ENCODE peak calls at places on chromosomes 5 and 9, in four cellular contexts. Q, A, K and G are unnamed samples. For H3K9me3, the result is how much of the 10 kb centered on the place peaks cover.

GRCh38 chr9:35962126-35962906 is 4.4 kb upstream of the OR2S2 start:
- DNase-seq in Q (peak), A (no peak), K (no peak), G (no peak)

GRCh38 chr5:149938791-149939358 is 5.7 kb downstream of the PDE6A start:
- DNase-seq in Q (peak), A (no peak), K (no peak), G (no peak)

GRCh38 chr9:138043411-138044345 is 166.1 kb downstream of the CACNA1B start:
- DNase-seq in Q (no peak), A (no peak), K (no peak), G (no peak)

GRCh38 chr9:38734831-38735230 is 14.9 kb upstream of the FAM240B start:
- DNase-seq in Q (no peak), A (no peak), K (no peak), G (no peak)

GRCh38 chr5:14675865-14676300 is 11.4 kb downstream of the OTULIN start:
- DNase-seq in Q (peak), A (no peak), K (no peak), G (no peak)

GRCh38 chr9:96758845-96759673 is 18.8 kb downstream of the ZNF510 start:
- DNase-seq in Q (peak), A (no peak), K (no peak), G (no peak)

GRCh38 chr9:109101810-109102209 is 17.9 kb downstream of the TMEM245 start:
- DNase-seq in Q (peak), A (no peak), K (no peak), G (no peak)

GRCh38 chr9:108439967-108440366 is 415.8 kb downstream of the ACTL7B start:
- DNase-seq in Q (peak), A (no peak), K (no peak), G (no peak)

GRCh38 chr9:112120471-112120925 is 54.6 kb downstream of the SUSD1 start:
- DNase-seq in Q (no peak), A (no peak), K (no peak), G (no peak)

GRCh38 chr5:108726446-108727091 is 21.1 kb upstream of the FER start:
- DNase-seq in Q (peak), A (no peak), K (no peak), G (no peak)

GRCh38 chr5:169295241-169295747 is 5.6 kb downstream of the SLIT3 start:
- DNase-seq in Q (no peak), A (no peak), K (no peak), G (no peak)

GRCh38 chr9:15543033-15543791 is 9.6 kb upstream of the CCDC171 start:
- DNase-seq in Q (peak), A (no peak), K (no peak), G (no peak)

GRCh38 chr5:140041099-140041491 is 2.0 kb downstream of the NRG2 start:
- DNase-seq in Q (no peak), A (no peak), K (no peak), G (no peak)

GRCh38 chr9:129604766-129605163 is 16.1 kb downstream of the C9orf50 start:
- DNase-seq in Q (no peak), A (no peak), K (no peak), G (no peak)

GRCh38 chr9:133063500-133064231 is 1.9 kb downstream of the CEL start:
- DNase-seq in Q (no peak), A (no peak), K (no peak), G (no peak)

GRCh38 chr5:3845249-3845648 is 249.6 kb downstream of the IRX1 start:
- DNase-seq in Q (no peak), A (no peak), K (no peak), G (no peak)

GRCh38 chr5:169244812-169245211 is 56.1 kb downstream of the SLIT3 start:
- DNase-seq in Q (no peak), A (no peak), K (no peak), G (no peak)

GRCh38 chr5:154740483-154740882 is 14.7 kb upstream of the LARP1 start:
- DNase-seq in Q (peak), A (no peak), K (no peak), G (no peak)

GRCh38 chr9:131099088-131099611 is 2.8 kb downstream of the AIF1L start:
- DNase-seq in Q (no peak), A (no peak), K (no peak), G (no peak)

GRCh38 chr5:130871346-130872086 is 293.5 kb downstream of the HINT1 start:
- DNase-seq in Q (peak), A (peak), K (peak), G (no peak)

GRCh38 chr9:111622626-111623025 is 8.5 kb upstream of the DNAJC25 start:
- DNase-seq in Q (peak), A (no peak), K (no peak), G (no peak)

GRCh38 chr5:94613583-94613982 is 4.8 kb downstream of the KIAA0825 start:
- DNase-seq in Q (peak), A (no peak), K (no peak), G (no peak)

GRCh38 chr9:76996700-76997099 is 22.8 kb upstream of the FOXB2 start:
- DNase-seq in Q (no peak), A (no peak), K (no peak), G (no peak)

GRCh38 chr5:115460476-115460875 is 84.1 kb downstream of the FEM1C start:
- DNase-seq in Q (peak), A (no peak), K (no peak), G (no peak)

GRCh38 chr5:73818357-73818756 is 192.4 kb downstream of the ARHGEF28 start:
- DNase-seq in Q (no peak), A (no peak), K (no peak), G (no peak)

GRCh38 chr5:142540774-142541466 is 145.0 kb downstream of the FGF1 start:
- DNase-seq in Q (peak), A (no peak), K (no peak), G (no peak)

GRCh38 chr9:124439086-124439485 is 11.2 kb upstream of the ADGRD2 start:
- DNase-seq in Q (no peak), A (no peak), K (no peak), G (no peak)

GRCh38 chr5:25641140-25641539 is 996.4 kb upstream of the CDH10 start:
- DNase-seq in Q (no peak), A (no peak), K (no peak), G (no peak)

GRCh38 chr9:120742951-120743416 is 28.7 kb upstream of the MEGF9 start:
- DNase-seq in Q (peak), A (no peak), K (no peak), G (no peak)

GRCh38 chr5:68845121-68845520 is 248.7 kb upstream of the SLC30A5 start:
- DNase-seq in Q (peak), A (no peak), K (no peak), G (no peak)

GRCh38 chr9:14806941-14807340 is 84.4 kb upstream of the CER1 start:
- DNase-seq in Q (peak), A (no peak), K (no peak), G (no peak)

DNA sequence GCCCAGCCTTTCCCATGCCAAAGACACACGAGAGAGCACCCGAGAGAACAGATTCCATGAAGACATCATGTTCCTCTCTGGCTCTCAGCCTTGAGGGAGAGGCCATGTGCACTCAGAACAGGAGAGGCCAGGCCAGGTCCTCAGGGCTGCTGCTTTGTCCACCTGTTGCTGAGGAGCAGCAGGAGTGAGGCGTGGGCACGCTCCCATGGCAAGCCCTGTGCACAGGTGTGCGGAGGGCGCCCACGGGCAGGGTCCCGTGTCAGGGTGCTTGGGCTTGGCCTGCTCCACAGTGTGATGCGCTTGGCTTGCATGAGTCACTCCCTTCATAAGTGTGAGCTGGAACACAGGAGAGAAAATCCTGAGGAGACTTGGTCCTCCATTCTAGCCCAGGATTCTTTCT is 27.4 kb downstream of the ZNF354A start:
- DNase-seq in Q (no peak), A (no peak), K (no peak), G (no peak)
- H3K9me3 ChIP-seq in Q (under half), A (under half), K (under half), G (under half)

GRCh38 chr5:98603456-98603855 is 170.0 kb upstream of the RGMB start:
- DNase-seq in Q (no peak), A (no peak), K (no peak), G (no peak)

GRCh38 chr5:98599016-98599415 is 174.4 kb upstream of the RGMB start:
- DNase-seq in Q (peak), A (no peak), K (no peak), G (no peak)

GRCh38 chr5:98604301-98604700 is 169.2 kb upstream of the RGMB start:
- DNase-seq in Q (no peak), A (no peak), K (no peak), G (no peak)

GRCh38 chr5:98605010-98605425 is 168.4 kb upstream of the RGMB start:
- DNase-seq in Q (no peak), A (no peak), K (no peak), G (no peak)

DNA sequence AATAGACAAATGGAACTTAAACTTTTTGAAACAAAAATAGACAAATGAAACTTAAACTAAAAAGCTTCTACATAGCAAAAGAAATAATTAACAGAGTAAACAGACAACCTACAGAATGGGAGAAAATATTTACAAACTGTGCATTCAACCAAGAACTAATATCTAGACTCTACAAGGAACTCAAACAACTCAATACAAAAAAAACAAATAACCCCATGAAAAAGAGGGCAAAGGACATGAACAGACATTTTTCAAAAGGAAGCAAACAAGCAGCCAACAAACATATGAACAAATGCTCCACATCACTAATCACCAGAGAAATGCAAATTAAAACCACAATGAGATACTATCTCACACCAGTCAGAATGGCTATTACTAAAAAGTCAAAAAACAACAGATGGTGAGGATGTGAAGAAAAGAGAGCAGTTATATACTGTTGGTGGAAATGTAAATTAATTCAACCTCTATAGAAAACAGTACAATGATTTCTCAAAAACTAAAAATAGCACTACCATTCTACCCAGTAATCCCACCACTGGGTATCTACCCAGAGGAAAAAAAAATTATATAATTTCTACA is 170.8 kb upstream of the RGMB start:
- DNase-seq in Q (no peak), A (no peak), K (no peak), G (no peak)
- H3K9me3 ChIP-seq in Q (under half), A (under half), K (under half), G (under half)

GRCh38 chr5:141398608-141399007 is 861 bp downstream of the PCDHGB5 start:
- DNase-seq in Q (no peak), A (no peak), K (no peak), G (no peak)

GRCh38 chr5:141399555-141400258 is 2.0 kb downstream of the PCDHGB5 start:
- DNase-seq in Q (no peak), A (no peak), K (no peak), G (no peak)

GRCh38 chr5:141402553-141403328 is at the start of gene PCDHGA9:
- DNase-seq in Q (peak), A (no peak), K (no peak), G (no peak)

DNA sequence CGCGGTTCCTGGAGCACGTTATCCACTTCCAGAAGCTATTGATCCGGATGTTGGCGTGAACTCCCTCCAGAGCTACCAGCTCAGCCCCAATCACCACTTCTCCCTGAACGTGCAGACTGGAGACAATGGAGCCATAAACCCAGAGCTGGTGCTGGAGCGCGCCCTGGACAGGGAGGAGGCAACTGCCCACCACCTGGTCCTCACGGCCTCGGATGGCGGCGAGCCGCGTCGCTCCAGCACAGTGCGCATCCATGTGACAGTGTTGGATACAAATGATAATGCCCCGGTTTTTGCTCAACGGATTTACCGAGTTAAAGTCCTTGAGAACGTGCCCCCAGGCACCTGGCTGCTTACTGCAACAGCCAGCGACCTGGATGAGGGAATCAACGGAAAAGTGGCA is 809 bp downstream of the PCDHGA9 start:
- DNase-seq in Q (no peak), A (no peak), K (no peak), G (no peak)
- H3K9me3 ChIP-seq in Q (under half), A (under half), K (under half), G (under half)

DNA sequence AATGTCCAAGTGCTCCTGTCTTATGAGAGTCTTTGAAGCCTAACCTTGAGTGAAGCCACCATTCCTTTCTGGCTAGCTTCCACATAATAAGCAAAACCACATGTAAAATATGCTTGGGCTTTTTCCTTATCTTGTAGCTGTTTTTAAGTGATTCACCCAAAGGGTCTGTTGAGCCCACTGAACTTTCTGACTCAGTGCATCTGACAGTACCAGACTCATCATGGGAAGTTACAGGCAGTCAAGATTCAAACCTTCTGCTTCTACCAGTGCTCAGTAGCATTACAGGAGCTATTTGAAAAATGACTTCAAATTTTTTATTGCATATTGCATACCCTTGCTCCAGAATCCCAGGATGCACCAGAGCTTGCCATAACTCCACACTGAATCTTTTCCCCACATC is 87.5 kb upstream of the PTPRD start:
- DNase-seq in Q (no peak), A (no peak), K (no peak), G (no peak)
- H3K9me3 ChIP-seq in Q (under half), A (under half), K (under half), G (under half)